ENCODE peak calls at places on chromosomes 13 and 19, in nine cellular contexts. K, Z, C, V, E, S, L, T and P are unnamed samples.

GRCh38 chr19:50319156-50319555 is 10.0 kb downstream of the KCNC3 start:
- DNase-seq in K (no peak), L (no peak), C (no peak), S (no peak), E (no peak), Z (no peak), V (no peak), T (no peak), P (no peak)

GRCh38 chr19:41128692-41129091 is 14.5 kb downstream of the CYP2F1 start:
- DNase-seq in T (no peak), S (no peak), C (no peak), L (no peak), Z (no peak), E (no peak), V (no peak), K (no peak), P (no peak)

GRCh38 chr13:50576156-50576555 is 267.3 kb downstream of the DLEU7 start:
- DNase-seq in C (no peak), S (peak; percentile 80), T (no peak), V (peak; percentile 45), Z (no peak), E (no peak), L (no peak), K (no peak), P (no peak)

GRCh38 chr13:108214511-108215383 is 589 bp downstream of the LIG4 start:
- DNase-seq in V (no peak), E (no peak), C (no peak), Z (peak; percentile 22), T (no peak), S (peak; percentile 19), L (no peak), K (no peak), P (peak; percentile 52)

GRCh38 chr19:54333586-54334298 is 5.2 kb downstream of the LILRA4 start:
- DNase-seq in S (no peak), T (no peak), Z (no peak), K (no peak), C (no peak), L (no peak), E (no peak), V (no peak), P (no peak)

GRCh38 chr13:33927315-33927714 is 109.4 kb downstream of the RFC3 start:
- DNase-seq in V (no peak), Z (peak; percentile 60), T (peak; percentile 55), E (no peak), K (no peak), C (no peak), S (no peak), L (no peak), P (no peak)

GRCh38 chr19:10797541-10798256 is 38.3 kb downstream of the TMED1 start:
- DNase-seq in C (no peak), L (no peak), T (no peak), S (no peak), K (no peak), V (no peak), Z (peak; percentile 29), E (no peak), P (no peak)

GRCh38 chr19:18932216-18932841 is 8.7 kb downstream of the HOMER3 start:
- DNase-seq in S (peak; percentile 92), C (peak; percentile 38), L (peak; percentile 14), V (no peak), E (peak; percentile 60), T (peak; percentile 96), Z (peak; percentile 64), K (peak; percentile 80), P (peak; percentile 20)

GRCh38 chr13:101631403-101631802 is 178.9 kb downstream of the ITGBL1 start:
- DNase-seq in E (no peak), T (no peak), Z (no peak), L (no peak), K (no peak), C (no peak), S (no peak), V (no peak), P (no peak)

GRCh38 chr19:497861-498590 is 1.7 kb downstream of the MADCAM1 start:
- DNase-seq in L (no peak), T (no peak), C (no peak), Z (no peak), E (no peak), V (no peak), K (no peak), S (no peak), P (no peak)
- H3K4me3 ChIP-seq in L (no peak overlapping the region), T (no peak overlapping the region), C (no peak overlapping the region), Z (no peak overlapping the region), E (peak overlapping the region; percentile 29), V (peak overlapping the region; percentile 17), K (peak overlapping the region; percentile 40), S (peak overlapping the region; percentile 20), P (no peak overlapping the region)

GRCh38 chr19:491146-491741 is 5.0 kb upstream of the MADCAM1 start:
- DNase-seq in Z (peak; percentile 30), E (no peak), V (no peak), L (no peak), C (no peak), S (no peak), K (no peak), T (peak; percentile 58), P (no peak)
- H3K4me3 ChIP-seq in Z (no peak overlapping the region), E (no peak overlapping the region), V (no peak overlapping the region), L (no peak overlapping the region), C (no peak overlapping the region), S (no peak overlapping the region), K (no peak overlapping the region), T (no peak overlapping the region), P (no peak overlapping the region)

GRCh38 chr19:15199652-15200574 is 882 bp downstream of the NOTCH3 start:
- DNase-seq in S (no peak), E (no peak), K (no peak), V (peak; percentile 37), T (no peak), Z (no peak), C (no peak), L (peak; percentile 46), P (no peak)

GRCh38 chr19:15201374-15202023 is 704 bp upstream of the NOTCH3 start:
- DNase-seq in K (no peak), S (no peak), T (no peak), E (no peak), Z (no peak), V (no peak), C (no peak), L (no peak), P (no peak)

GRCh38 chr19:15198006-15198356 is 2.8 kb downstream of the NOTCH3 start:
- DNase-seq in S (peak; percentile 38), T (no peak), L (no peak), V (no peak), K (no peak), E (no peak), Z (no peak), C (no peak), P (no peak)

GRCh38 chr19:15199219-15199651 is 1.6 kb downstream of the NOTCH3 start:
- DNase-seq in C (no peak), L (no peak), V (no peak), S (no peak), Z (no peak), T (no peak), E (no peak), K (no peak), P (no peak)

DNA sequence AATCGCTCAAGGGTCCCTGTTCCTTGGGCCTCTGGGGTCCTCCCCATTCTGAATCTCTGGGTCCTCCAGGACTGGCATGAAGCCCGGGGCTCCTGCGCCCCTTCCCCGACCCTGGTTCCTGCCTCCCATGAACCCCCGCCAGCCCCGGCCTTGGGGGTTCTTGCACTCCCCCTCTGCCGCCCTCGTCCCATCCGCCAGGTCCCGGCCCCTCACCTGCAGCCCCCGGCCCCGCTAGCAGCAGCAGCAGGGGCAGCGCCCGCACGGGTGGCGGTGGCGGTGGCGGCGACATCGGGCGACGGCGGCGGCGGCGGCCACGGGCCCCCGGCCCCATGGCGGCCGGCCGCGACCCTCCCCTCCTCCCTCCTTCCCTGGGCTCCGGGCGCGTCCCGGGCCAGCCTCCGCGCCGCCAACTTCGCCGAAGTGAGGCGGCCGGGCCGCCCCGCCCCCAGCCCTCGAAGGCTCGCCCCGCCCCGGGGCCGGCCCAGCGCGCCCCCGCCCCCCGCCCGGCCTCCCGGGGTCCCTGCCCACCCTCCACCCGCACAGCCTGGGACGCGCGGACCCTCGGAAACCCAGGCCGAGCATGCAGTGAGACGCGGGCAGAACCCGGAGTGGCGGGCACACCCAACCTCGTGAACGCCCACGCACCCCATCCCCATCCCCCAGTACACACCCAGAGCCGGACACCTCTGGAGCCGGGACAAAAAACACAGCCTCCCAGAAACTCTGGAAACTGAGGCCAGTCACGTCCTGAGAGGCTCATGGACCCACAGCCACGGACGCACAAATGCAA is at the start of gene NOTCH3:
- DNase-seq in K (no peak), T (no peak), L (peak; percentile 33), V (no peak), S (no peak), C (no peak), E (no peak), Z (no peak), P (no peak)
- H3K4me3 ChIP-seq in K (peak within 1 kb of the TSS; percentile 94), T (no peak within 1 kb of the TSS), L (peak within 1 kb of the TSS; percentile 88), V (peak within 1 kb of the TSS; percentile 45), S (peak within 1 kb of the TSS; percentile 15), C (no peak within 1 kb of the TSS), E (peak within 1 kb of the TSS; percentile 68), Z (peak within 1 kb of the TSS; percentile 62), P (peak within 1 kb of the TSS; percentile 75)

DNA sequence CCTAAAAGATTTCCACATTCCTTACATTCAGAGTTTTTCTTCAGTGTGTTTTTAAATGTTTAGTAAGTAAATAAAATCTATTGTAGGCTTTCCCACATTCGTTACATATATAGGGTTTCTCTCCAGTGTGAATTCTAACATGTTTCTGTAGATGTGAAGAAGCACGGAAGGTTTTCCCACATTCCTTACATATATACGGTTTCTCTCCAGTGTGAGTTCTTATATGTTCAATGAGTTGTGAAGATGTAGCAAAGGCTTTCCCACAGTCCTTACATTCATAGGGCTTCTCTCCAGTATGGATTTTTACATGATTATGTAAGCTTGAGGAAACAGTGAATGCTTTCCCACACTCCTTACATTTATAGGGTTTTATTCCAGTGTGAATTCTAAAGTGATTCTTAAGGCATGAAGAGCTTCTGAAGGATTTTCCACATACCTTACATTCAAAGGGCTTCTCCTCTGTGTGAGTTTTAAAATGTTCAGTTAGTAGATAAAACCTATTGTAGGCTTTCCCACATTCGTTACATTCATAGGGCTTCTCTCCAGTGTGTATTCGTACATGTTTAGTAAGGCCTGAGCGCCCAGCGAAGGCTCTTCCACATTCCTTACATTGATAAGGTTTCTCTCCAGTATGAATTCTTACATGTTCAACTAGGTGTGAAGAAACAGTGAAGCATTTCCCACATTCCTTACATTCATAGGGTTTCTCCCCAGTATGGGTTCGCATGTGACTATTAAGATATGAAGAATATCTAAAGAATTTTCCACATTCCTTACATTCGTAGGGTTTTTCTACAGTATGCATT is 18.2 kb downstream of the ZNF121 start:
- DNase-seq in C (no peak), T (no peak), E (no peak), V (no peak), S (no peak), Z (peak; percentile 19), K (no peak), L (no peak), P (no peak)
- H3K4me3 ChIP-seq in C (no peak overlapping the region), T (no peak overlapping the region), E (no peak overlapping the region), V (no peak overlapping the region), S (no peak overlapping the region), Z (no peak overlapping the region), K (no peak overlapping the region), L (peak overlapping the region; percentile 38), P (no peak overlapping the region)